ENCODE peak calls at places on chromosome 6, in nine cellular contexts. G is GF-D8; Z is GM13976; Q is fibroblast of mammary gland; P is gastrocnemius medialis; N is activated CD4-positive, alpha-beta T cell treated with anti-CD3 and anti-CD28 coated beads, Interleukin-2, amount 50 U/mL, for 1 hour; F is aorta; O is cardiac fibroblast; C is mucosa of gallbladder. X is an unnamed sample.
A peak's percentile ranks its signal among the peaks of the same experiment; 100 is the strongest.

GRCh38 chr6:156809034-156809433 is 31.9 kb downstream of the ARID1B start:
- DNase-seq in P (peak; percentile 69), N (no peak), C (no peak), G (peak; percentile 61), O (peak; percentile 61), F (no peak), Q (peak; percentile 86), Z (no peak), X (no peak)

GRCh38 chr6:142816024-142816423 is 129.0 kb downstream of the HIVEP2 start:
- DNase-seq in F (no peak), Q (no peak), G (no peak), Z (no peak), P (no peak), N (no peak), C (no peak), O (no peak), X (no peak)

GRCh38 chr6:138454976-138455706 is 44.2 kb downstream of the NHSL1 start:
- DNase-seq in Q (peak; percentile 33), Z (no peak), O (peak; percentile 31), N (peak; percentile 60), P (no peak), C (peak; percentile 66), F (no peak), G (no peak), X (no peak)

GRCh38 chr6:97813881-97814280 is 530.9 kb upstream of the MMS22L start:
- DNase-seq in C (no peak), Q (no peak), P (no peak), N (no peak), F (no peak), Z (no peak), G (no peak), O (no peak), X (no peak)

GRCh38 chr6:136751478-136751956 is 40.8 kb downstream of the MAP3K5 start:
- DNase-seq in O (no peak), P (no peak), Q (peak; percentile 52), C (no peak), F (no peak), Z (peak; percentile 62), N (no peak), G (peak; percentile 25), X (no peak)

GRCh38 chr6:108721308-108721707 is 126.9 kb upstream of the ARMC2 start:
- DNase-seq in N (no peak), C (no peak), Q (no peak), O (no peak), Z (no peak), G (no peak), F (no peak), P (no peak), X (no peak)

GRCh38 chr6:131642565-131643261 is 5.6 kb downstream of the ENPP3 start:
- DNase-seq in G (no peak), Q (no peak), P (no peak), N (no peak), O (no peak), F (no peak), Z (no peak), C (no peak), X (no peak)

GRCh38 chr6:170260686-170261085 is 30.2 kb downstream of the DLL1 start:
- DNase-seq in Z (no peak), G (no peak), Q (no peak), O (no peak), N (no peak), F (no peak), P (no peak), C (no peak), X (peak; percentile 48)

GRCh38 chr6:144606041-144606440 is 320.9 kb downstream of the UTRN start:
- DNase-seq in P (no peak), G (no peak), N (no peak), Q (no peak), O (no peak), C (no peak), Z (no peak), F (no peak), X (no peak)

GRCh38 chr6:56727097-56727845 is 84.6 kb upstream of the DST start:
- DNase-seq in C (no peak), Z (no peak), G (no peak), O (no peak), F (no peak), N (no peak), Q (peak; percentile 12), P (no peak), X (no peak)

GRCh38 chr6:112286010-112286409 is 31.6 kb upstream of the LAMA4 start:
- DNase-seq in F (no peak), Z (peak; percentile 24), O (no peak), G (peak; percentile 53), C (no peak), Q (no peak), N (peak; percentile 4), P (no peak), X (no peak)

GRCh38 chr6:117483004-117483644 is 650 bp downstream of the DCBLD1 start:
- DNase-seq in P (peak; percentile 62), N (no peak), Q (peak; percentile 38), C (peak; percentile 59), F (peak; percentile 87), Z (peak; percentile 49), O (peak; percentile 55), G (no peak), X (peak; percentile 90)